ENCODE peak calls at places on chromosomes 4 and X, in ten cellular contexts. Q is upper lobe of left lung; S is pancreas; B is AG09309; T is stomach; C is tibial artery; L is coronary artery; N is left lung; M is CD8-positive, alpha-beta T cell; Z is heart right ventricle. V is an unnamed sample.

GRCh38 chr4:185859106-185859505 is 47.1 kb upstream of the SORBS2 start:
- DNase-seq in B (no peak), L (no peak), M (no peak), Q (no peak), S (peak), T (no peak), N (no peak), C (no peak), Z (no peak), V (no peak)

GRCh38 chr4:184784628-184785257 is 41.0 kb downstream of the ACSL1 start:
- DNase-seq in Q (no peak), M (no peak), C (no peak), B (no peak), Z (no peak), L (no peak), T (no peak), S (no peak), N (no peak), V (no peak)

GRCh38 chr4:2354127-2354526 is 64.3 kb downstream of the ZFYVE28 start:
- DNase-seq in M (peak), Z (no peak), T (no peak), B (no peak), N (peak), S (peak), Q (no peak), C (no peak), L (no peak), V (no peak)

GRCh38 chrX:24241822-24242648 is 71.8 kb downstream of the SUPT20HL2 start:
- DNase-seq in C (no peak), B (no peak), T (no peak), Z (no peak), N (no peak), S (peak), Q (no peak), L (no peak), M (no peak), V (no peak)

GRCh38 chrX:129760981-129761380 is 18.8 kb upstream of the SASH3 start:
- DNase-seq in L (no peak), Q (no peak), T (no peak), B (no peak), S (no peak), C (no peak), M (no peak), Z (no peak), N (no peak), V (no peak)

GRCh38 chrX:110795645-110796510 is at the start of gene CHRDL1:
- DNase-seq in C (peak), N (peak), B (no peak), Z (peak), T (no peak), L (no peak), M (no peak), Q (peak), S (peak), V (no peak)

GRCh38 chr4:2804973-2805501 is 12.2 kb downstream of the SH3BP2 start:
- DNase-seq in B (no peak), Q (peak), N (peak), Z (peak), L (no peak), T (no peak), M (no peak), S (no peak), C (no peak), V (no peak)

GRCh38 chr4:6281436-6282144 is 11.9 kb downstream of the WFS1 start:
- DNase-seq in Q (no peak), N (peak), S (no peak), Z (peak), T (no peak), L (peak), B (no peak), M (no peak), C (peak), V (no peak)

GRCh38 chr4:12110607-12111006 is 681.9 kb upstream of the HS3ST1 start:
- DNase-seq in M (no peak), B (no peak), Z (no peak), Q (no peak), T (no peak), L (no peak), N (no peak), C (no peak), S (no peak), V (no peak)

GRCh38 chr4:184821242-184821641 is 4.5 kb downstream of the ACSL1 start:
- DNase-seq in C (no peak), M (no peak), N (no peak), Z (no peak), Q (no peak), L (no peak), S (no peak), T (no peak), B (no peak), V (no peak)

GRCh38 chrX:144637731-144638130 is 609.6 kb upstream of the SPANXN1 start:
- DNase-seq in S (no peak), C (no peak), B (no peak), L (no peak), Q (no peak), T (no peak), N (no peak), M (no peak), Z (no peak), V (no peak)

GRCh38 chr4:76090241-76090691 is 15.8 kb downstream of the ART3 start:
- DNase-seq in M (no peak), S (peak), L (no peak), C (peak), B (peak), N (no peak), Q (peak), T (no peak), Z (no peak), V (peak)

GRCh38 chr4:22440999-22441398 is 74.9 kb downstream of the ADGRA3 start:
- DNase-seq in Q (no peak), T (no peak), N (no peak), M (no peak), B (no peak), L (no peak), C (no peak), Z (no peak), S (no peak), V (no peak)

GRCh38 chrX:13487731-13488505 is 81.5 kb upstream of the EGFL6 start:
- DNase-seq in T (peak), L (no peak), Q (peak), Z (no peak), S (peak), B (peak), C (peak), M (peak), N (no peak), V (peak)

GRCh38 chrX:15855562-15856256 is 1.1 kb upstream of the AP1S2 start:
- DNase-seq in C (no peak), N (no peak), T (no peak), S (no peak), L (no peak), Q (no peak), M (no peak), B (no peak), Z (no peak), V (no peak)

GRCh38 chr4:186900232-186900900 is 176.7 kb upstream of the FAT1 start:
- DNase-seq in B (peak), S (no peak), N (no peak), M (no peak), C (no peak), Z (no peak), L (no peak), T (no peak), Q (no peak), V (peak)

GRCh38 chr4:574346-575161 is 1.5 kb downstream of the TMEM271 start:
- DNase-seq in S (no peak), Z (no peak), N (peak), L (no peak), T (no peak), Q (no peak), M (no peak), C (no peak), B (no peak), V (no peak)

GRCh38 chr4:41455215-41455614 is 82.7 kb upstream of the LIMCH1 start:
- DNase-seq in S (no peak), Q (no peak), T (no peak), C (no peak), Z (no peak), M (no peak), B (no peak), L (no peak), N (no peak), V (no peak)

GRCh38 chr4:143188325-143189088 is 3.8 kb downstream of the USP38 start:
- DNase-seq in B (no peak), M (no peak), Q (no peak), C (no peak), L (no peak), Z (no peak), S (no peak), T (no peak), N (no peak), V (no peak)

GRCh38 chrX:7139202-7140081 is 8.1 kb upstream of the STS start:
- DNase-seq in S (no peak), Q (no peak), M (no peak), T (no peak), C (no peak), N (no peak), L (no peak), B (no peak), Z (no peak), V (peak)

GRCh38 chr4:1196421-1197183 is 24.2 kb upstream of the SPON2 start:
- DNase-seq in M (no peak), Z (no peak), N (peak), B (no peak), C (no peak), S (peak), T (peak), L (peak), Q (no peak), V (no peak)

GRCh38 chrX:12814434-12814833 is 23.2 kb downstream of the PRPS2 start:
- DNase-seq in L (no peak), N (no peak), Q (no peak), T (peak), S (no peak), Z (no peak), M (peak), C (peak), B (peak), V (no peak)

GRCh38 chrX:116417214-116417613 is 19.2 kb upstream of the SLC6A14 start:
- DNase-seq in Q (no peak), L (no peak), T (peak), B (no peak), N (no peak), M (no peak), C (no peak), Z (no peak), S (no peak), V (no peak)

DNA sequence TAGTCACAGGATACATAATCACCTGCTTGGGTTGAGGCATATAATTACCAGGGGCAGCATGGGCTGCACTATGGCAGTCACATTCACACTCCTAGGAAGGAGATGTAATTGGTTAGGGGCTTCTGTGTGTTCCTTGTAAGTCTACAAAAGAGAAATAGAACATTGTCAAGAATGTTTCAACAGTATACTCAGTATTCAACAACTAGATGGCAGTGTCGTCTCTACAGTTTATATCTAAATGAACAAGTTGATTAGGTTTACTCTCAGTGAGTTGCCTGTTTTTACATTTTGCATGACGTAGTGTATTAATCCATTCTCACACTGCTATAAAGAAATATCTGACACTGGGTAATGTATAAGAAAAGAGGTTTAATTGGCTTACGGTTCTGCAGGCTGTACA is 50.5 kb upstream of the RAB33B start:
- DNase-seq in Z (no peak), C (no peak), L (no peak), N (no peak), B (no peak), M (no peak), S (no peak), Q (no peak), T (no peak), V (no peak)
- TF ChIP-seq CTCF in Z (no peak), C (no peak), L (no peak), N (no peak), B (no peak), M (no peak), S (no peak), Q (no peak), T (no peak), V (no peak)

GRCh38 chr4:128720270-128720669 is 89.2 kb upstream of the JADE1 start:
- DNase-seq in Z (no peak), S (no peak), N (no peak), Q (no peak), B (no peak), T (no peak), M (no peak), L (no peak), C (no peak), V (no peak)

GRCh38 chr4:128711361-128711760 is 98.1 kb upstream of the JADE1 start:
- DNase-seq in B (no peak), T (no peak), S (no peak), M (no peak), Q (no peak), C (no peak), Z (no peak), L (no peak), N (no peak), V (no peak)

GRCh38 chr4:128718793-128719192 is 90.7 kb upstream of the JADE1 start:
- DNase-seq in N (no peak), Q (no peak), M (no peak), Z (no peak), L (no peak), T (no peak), S (no peak), C (no peak), B (peak), V (peak)

GRCh38 chr4:128716325-128716724 is 93.2 kb upstream of the JADE1 start:
- DNase-seq in L (no peak), Z (no peak), Q (no peak), C (peak), N (no peak), B (no peak), T (no peak), S (no peak), M (no peak), V (no peak)

GRCh38 chr4:128715616-128716015 is 93.9 kb upstream of the JADE1 start:
- DNase-seq in C (no peak), T (no peak), Q (no peak), L (no peak), N (no peak), M (no peak), Z (no peak), S (no peak), B (peak), V (peak)
- H3K4me3 ChIP-seq in C (no peak), T (no peak), Q (no peak), L (no peak), N (no peak), M (no peak), Z (no peak), S (no peak), B (no peak), V (no peak)

GRCh38 chr4:108172231-108172779 is 3.6 kb upstream of the LEF1 start:
- DNase-seq in B (no peak), T (no peak), N (peak), S (no peak), M (peak), L (no peak), Z (no peak), C (no peak), Q (no peak), V (no peak)
- TF ChIP-seq CTCF in B (no peak), T (no peak), N (no peak), S (no peak), M (no peak), L (no peak), Z (no peak), C (no peak), Q (no peak), V (no peak)

DNA sequence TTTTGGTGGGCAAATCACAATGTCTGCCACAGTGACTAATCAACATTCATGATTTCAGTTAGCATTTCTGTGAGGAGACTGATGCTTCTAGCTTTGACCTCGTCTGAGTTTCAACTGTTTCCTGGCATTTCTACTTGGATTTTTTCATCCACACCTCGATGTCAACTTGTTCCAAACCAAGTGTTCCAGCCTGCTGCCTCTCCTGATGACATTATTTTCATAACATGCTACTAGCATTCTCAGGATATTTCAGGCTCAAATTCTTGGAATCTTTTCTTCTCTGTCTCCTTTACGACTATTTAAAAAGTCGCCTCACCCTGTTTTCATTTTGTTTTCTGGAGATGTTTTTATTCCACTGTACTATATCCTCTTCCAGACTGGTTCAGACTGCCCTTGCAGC is 90.3 kb upstream of the TEX13D start:
- DNase-seq in Q (no peak), S (no peak), M (no peak), L (no peak), Z (no peak), T (no peak), N (no peak), B (no peak), C (no peak), V (no peak)
- H3K4me3 ChIP-seq in Q (no peak), S (no peak), M (no peak), L (no peak), Z (no peak), T (no peak), N (no peak), B (no peak), C (no peak), V (no peak)

GRCh38 chr4:151933122-151933827 is 172.5 kb upstream of the GATB start:
- DNase-seq in Z (peak), L (no peak), S (no peak), T (no peak), C (no peak), Q (no peak), M (no peak), N (no peak), B (no peak), V (no peak)
- TF ChIP-seq CTCF in Z (no peak), L (no peak), S (no peak), T (no peak), C (no peak), Q (no peak), M (no peak), N (no peak), B (no peak), V (no peak)